ENCODE peak calls at places on chromosomes 3 and 15, in six cellular contexts. J is amniotic stem cell; U is effector CD8-positive, alpha-beta T cell; W is anterior cingulate cortex; K is epithelial cell of proximal tubule; G is AG20443. O is an unnamed sample.

GRCh38 chr15:39230205-39230916 is 350.5 kb upstream of the THBS1 start:
- DNase-seq in J (no peak), U (no peak), W (no peak), K (no peak), G (no peak), O (no peak)

GRCh38 chr15:100829457-100829856 is 50.2 kb upstream of the ALDH1A3 start:
- DNase-seq in J (no peak), U (no peak), W (no peak), K (no peak), G (no peak), O (no peak)

GRCh38 chr3:42500091-42500490 is 2.4 kb upstream of the VIPR1 start:
- DNase-seq in J (no peak), U (no peak), W (no peak), K (no peak), G (no peak), O (no peak)

GRCh38 chr3:183306798-183307671 is 54.0 kb downstream of the B3GNT5 start:
- DNase-seq in J (no peak), U (no peak), W (no peak), K (peak; percentile 48), G (peak; percentile 39), O (peak; percentile 77)

GRCh38 chr3:126313166-126313565 is 44.0 kb downstream of the KLF15 start:
- DNase-seq in J (no peak), U (no peak), W (no peak), K (no peak), G (peak; percentile 5), O (no peak)

GRCh38 chr15:42528970-42529369 is 19.6 kb downstream of the LRRC57 start:
- DNase-seq in J (no peak), U (no peak), W (no peak), K (no peak), G (no peak), O (no peak)

GRCh38 chr3:78737988-78738387 is 1029.8 kb downstream of the ROBO1 start:
- DNase-seq in J (no peak), U (no peak), W (no peak), K (no peak), G (no peak), O (no peak)

GRCh38 chr3:107404727-107405519 is 27.7 kb downstream of the CCDC54 start:
- DNase-seq in J (no peak), U (no peak), W (no peak), K (peak; percentile 13), G (peak; percentile 73), O (no peak)

GRCh38 chr15:62115847-62116246 is 49.1 kb downstream of the C2CD4A start:
- DNase-seq in J (no peak), U (no peak), W (no peak), K (no peak), G (no peak), O (no peak)

GRCh38 chr15:48710952-48711495 is 65.5 kb upstream of the FBN1 start:
- DNase-seq in J (no peak), U (no peak), W (no peak), K (no peak), G (no peak), O (no peak)

GRCh38 chr3:151228291-151229125 is 25.5 kb upstream of the GPR171 start:
- DNase-seq in J (no peak), U (no peak), W (no peak), K (peak; percentile 38), G (peak; percentile 73), O (peak; percentile 42)

GRCh38 chr15:59116141-59116540 is 11.2 kb downstream of the CCNB2 start:
- DNase-seq in J (no peak), U (no peak), W (no peak), K (no peak), G (peak; percentile 69), O (no peak)

GRCh38 chr3:11212301-11212613 is 58.0 kb downstream of the HRH1 start:
- DNase-seq in J (no peak), U (no peak), W (no peak), K (no peak), G (peak; percentile 80), O (peak; percentile 48)

GRCh38 chr15:38038659-38039442 is 104.4 kb downstream of the TMCO5A start:
- DNase-seq in J (peak; percentile 46), U (no peak), W (no peak), K (peak; percentile 55), G (peak; percentile 67), O (no peak)

GRCh38 chr3:18153571-18154173 is 271.5 kb downstream of the SATB1 start:
- DNase-seq in J (peak; percentile 7), U (no peak), W (no peak), K (peak; percentile 97), G (peak; percentile 75), O (peak; percentile 65)

GRCh38 chr3:168991813-168992212 is 671.7 kb downstream of the MECOM start:
- DNase-seq in J (no peak), U (no peak), W (no peak), K (no peak), G (no peak), O (no peak)

GRCh38 chr3:59318881-59319280 is 269.1 kb upstream of the CFAP20DC start:
- DNase-seq in J (no peak), U (no peak), W (no peak), K (no peak), G (no peak), O (no peak)

GRCh38 chr3:117526485-117527079 is 817.0 kb downstream of the TUSC7 start:
- DNase-seq in J (peak; percentile 33), U (no peak), W (no peak), K (no peak), G (peak; percentile 39), O (no peak)

GRCh38 chr15:81411056-81411455 is 37.0 kb upstream of the TMC3 start:
- DNase-seq in J (no peak), U (no peak), W (no peak), K (no peak), G (peak; percentile 11), O (no peak)

GRCh38 chr3:188905991-188906635 is 265.7 kb upstream of the TPRG1 start:
- DNase-seq in J (no peak), U (no peak), W (peak; percentile 84), K (no peak), G (no peak), O (no peak)

GRCh38 chr15:33131880-33132279 is 62.6 kb downstream of the FMN1 start:
- DNase-seq in J (no peak), U (no peak), W (no peak), K (no peak), G (no peak), O (no peak)

GRCh38 chr3:194040501-194041273 is 95.3 kb upstream of the HES1 start:
- DNase-seq in J (no peak), U (no peak), W (no peak), K (no peak), G (no peak), O (no peak)

GRCh38 chr3:189170559-189170958 is 1.2 kb upstream of the TPRG1 start:
- DNase-seq in J (no peak), U (no peak), W (no peak), K (no peak), G (no peak), O (no peak)

GRCh38 chr3:14125193-14126016 is 553 bp downstream of the TMEM43 start:
- DNase-seq in J (peak; percentile 72), U (no peak), W (no peak), K (peak; percentile 63), G (peak; percentile 89), O (peak; percentile 68)

GRCh38 chr3:36823806-36824205 is 59.5 kb upstream of the DCLK3 start:
- DNase-seq in J (no peak), U (no peak), W (no peak), K (no peak), G (no peak), O (no peak)

GRCh38 chr15:29196306-29196705 is 73.3 kb downstream of the NSMCE3 start:
- DNase-seq in J (no peak), U (no peak), W (no peak), K (no peak), G (no peak), O (no peak)

GRCh38 chr3:78751266-78751665 is 1016.5 kb downstream of the ROBO1 start:
- DNase-seq in J (no peak), U (no peak), W (no peak), K (no peak), G (no peak), O (no peak)

GRCh38 chr15:96381463-96381862 is 51.0 kb downstream of the NR2F2 start:
- DNase-seq in J (no peak), U (no peak), W (no peak), K (peak; percentile 86), G (no peak), O (no peak)

GRCh38 chr3:192901435-192901834 is 16.2 kb downstream of the MB21D2 start:
- DNase-seq in J (peak; percentile 53), U (no peak), W (no peak), K (peak; percentile 87), G (peak; percentile 87), O (peak; percentile 91)

GRCh38 chr15:89138999-89139612 is 50.9 kb downstream of the ABHD2 start:
- DNase-seq in J (no peak), U (no peak), W (no peak), K (no peak), G (no peak), O (no peak)

GRCh38 chr3:49500408-49501257 is 30.6 kb downstream of the DAG1 start:
- DNase-seq in J (peak; percentile 95), U (no peak), W (no peak), K (peak; percentile 82), G (peak; percentile 95), O (peak; percentile 77)

GRCh38 chr3:71576966-71577459 is 6.5 kb downstream of the FOXP1 start:
- DNase-seq in J (no peak), U (no peak), W (no peak), K (no peak), G (no peak), O (no peak)

GRCh38 chr3:131998027-131998426 is 36.8 kb downstream of the CPNE4 start:
- DNase-seq in J (no peak), U (no peak), W (no peak), K (no peak), G (no peak), O (no peak)

GRCh38 chr3:119974666-119975065 is 119.6 kb downstream of the GSK3B start:
- DNase-seq in J (no peak), U (no peak), W (no peak), K (no peak), G (no peak), O (no peak)

GRCh38 chr15:40454904-40455391 is 14.2 kb downstream of the BAHD1 start:
- DNase-seq in J (no peak), U (no peak), W (no peak), K (no peak), G (no peak), O (no peak)

GRCh38 chr15:92942706-92943105 is 42.6 kb downstream of the CHD2 start:
- DNase-seq in J (no peak), U (no peak), W (no peak), K (no peak), G (no peak), O (no peak)

GRCh38 chr3:114899186-114899931 is 247.7 kb downstream of the ZBTB20 start:
- DNase-seq in J (no peak), U (no peak), W (no peak), K (peak; percentile 90), G (no peak), O (peak; percentile 82)

GRCh38 chr3:43214616-43215015 is 71.7 kb upstream of the SNRK start:
- DNase-seq in J (no peak), U (no peak), W (no peak), K (peak; percentile 69), G (no peak), O (peak; percentile 37)

GRCh38 chr3:125375950-125376679 is 990 bp upstream of the ZNF148 start:
- DNase-seq in J (no peak), U (no peak), W (no peak), K (no peak), G (no peak), O (no peak)